ENCODE peak calls at places on chromosomes 1 and 21, in nine cellular contexts. E is AG04450, V is HFFc6, K is breast epithelium, N is NCI-H774, I is left ventricle myocardium inferior, H is NCI-H187 treated with DMSO at 0.1 percent for 48 hours, O is HS-27A, B is Right ventricle myocardium superior. A is an unnamed sample.

GRCh38 chr21:45108034-45108790 is 33.8 kb downstream of the ADARB1 start:
- DNase-seq in E (no peak), V (no peak), K (no peak), N (no peak), I (no peak), H (no peak), O (no peak), B (no peak), A (no peak)

GRCh38 chr1:22452401-22452963 is 831 bp downstream of the ZBTB40 start:
- DNase-seq in E (no peak), V (peak; percentile 16), K (no peak), N (no peak), I (peak; percentile 25), H (no peak), O (peak; percentile 45), B (no peak), A (peak; percentile 29)

GRCh38 chr1:29439615-29440014 is 203.3 kb downstream of the PTPRU start:
- DNase-seq in E (no peak), V (no peak), K (no peak), N (no peak), I (no peak), H (no peak), O (no peak), B (no peak), A (no peak)

GRCh38 chr1:157107702-157108101 is 8.1 kb upstream of the ETV3L start:
- DNase-seq in E (no peak), V (no peak), K (no peak), N (no peak), I (no peak), H (no peak), O (no peak), B (no peak), A (no peak)

GRCh38 chr1:163472267-163472666 is 150.5 kb downstream of the NUF2 start:
- DNase-seq in E (no peak), V (no peak), K (no peak), N (peak; percentile 90), I (no peak), H (peak; percentile 99), O (no peak), B (no peak), A (no peak)

GRCh38 chr1:182217967-182218366 is 156.5 kb upstream of the ZNF648 start:
- DNase-seq in E (no peak), V (peak; percentile 22), K (no peak), N (no peak), I (no peak), H (no peak), O (no peak), B (no peak), A (peak; percentile 85)

GRCh38 chr1:12480748-12481362 is 137.2 kb downstream of the DHRS3 start:
- DNase-seq in E (peak; percentile 71), V (peak; percentile 89), K (no peak), N (no peak), I (no peak), H (no peak), O (peak; percentile 65), B (no peak), A (peak; percentile 97)

GRCh38 chr21:37153935-37154350 is 80.9 kb downstream of the TTC3 start:
- DNase-seq in E (no peak), V (no peak), K (no peak), N (no peak), I (no peak), H (no peak), O (no peak), B (no peak), A (peak; percentile 57)

GRCh38 chr1:66752000-66752592 is at the start of gene DYNLT5:
- DNase-seq in E (no peak), V (peak; percentile 56), K (no peak), N (no peak), I (peak; percentile 61), H (no peak), O (no peak), B (peak; percentile 83), A (no peak)

GRCh38 chr1:167067904-167068303 is 22.3 kb downstream of the GPA33 start:
- DNase-seq in E (no peak), V (no peak), K (no peak), N (no peak), I (no peak), H (no peak), O (no peak), B (no peak), A (no peak)

GRCh38 chr1:25799758-25800537 is at the start of gene SELENON:
- DNase-seq in E (no peak), V (no peak), K (peak; percentile 59), N (no peak), I (peak; percentile 84), H (no peak), O (no peak), B (peak; percentile 90), A (peak; percentile 39)

GRCh38 chr1:29698033-29698432 is 461.7 kb downstream of the PTPRU start:
- DNase-seq in E (no peak), V (peak; percentile 67), K (no peak), N (no peak), I (no peak), H (no peak), O (no peak), B (no peak), A (peak; percentile 85)

GRCh38 chr21:37800496-37801061 is 115.7 kb downstream of the KCNJ6 start:
- DNase-seq in E (no peak), V (no peak), K (no peak), N (no peak), I (no peak), H (no peak), O (no peak), B (no peak), A (no peak)

GRCh38 chr1:175433586-175434267 is 241.2 kb upstream of the KIAA0040 start:
- DNase-seq in E (no peak), V (no peak), K (no peak), N (no peak), I (no peak), H (no peak), O (no peak), B (no peak), A (no peak)

GRCh38 chr1:231040800-231041704 is 998 bp upstream of the FAM89A start:
- DNase-seq in E (no peak), V (no peak), K (peak; percentile 52), N (no peak), I (no peak), H (no peak), O (no peak), B (no peak), A (no peak)

GRCh38 chr1:53315456-53316048 is 12.3 kb downstream of the LRP8 start:
- DNase-seq in E (no peak), V (no peak), K (no peak), N (no peak), I (no peak), H (no peak), O (no peak), B (no peak), A (no peak)

GRCh38 chr21:38985423-38986378 is 180.0 kb downstream of the ETS2 start:
- DNase-seq in E (peak; percentile 90), V (peak; percentile 76), K (no peak), N (no peak), I (peak; percentile 72), H (peak; percentile 92), O (peak; percentile 66), B (peak; percentile 82), A (no peak)

GRCh38 chr1:89761901-89762300 is 58.9 kb upstream of the LRRC8D start:
- DNase-seq in E (no peak), V (no peak), K (no peak), N (no peak), I (no peak), H (no peak), O (no peak), B (no peak), A (no peak)

GRCh38 chr1:206797534-206798383 is 25.5 kb upstream of the IL10 start:
- DNase-seq in E (no peak), V (no peak), K (no peak), N (no peak), I (no peak), H (no peak), O (no peak), B (no peak), A (peak; percentile 40)

GRCh38 chr1:77175230-77175844 is 43.9 kb downstream of the PIGK start:
- DNase-seq in E (no peak), V (no peak), K (no peak), N (no peak), I (no peak), H (no peak), O (peak; percentile 20), B (no peak), A (peak; percentile 27)

A was measured in PC-3.